ENCODE peak calls at places on chromosomes 11 and 22, in five cellular contexts. A, C, S, Q and Y are unnamed samples.

GRCh38 chr11:108824601-108825000 is 159.7 kb downstream of the DDX10 start:
- DNase-seq in A (no peak), C (no peak), S (no peak), Q (no peak), Y (no peak)

GRCh38 chr11:70913715-70914231 is 338.6 kb downstream of the SHANK2 start:
- DNase-seq in A (no peak), C (peak; percentile 78), S (no peak), Q (no peak), Y (peak; percentile 11)

GRCh38 chr11:65221026-65221425 is 39.3 kb downstream of the CAPN1 start:
- DNase-seq in A (no peak), C (no peak), S (no peak), Q (no peak), Y (no peak)

GRCh38 chr11:66489636-66490035 is 9.4 kb downstream of the DPP3 start:
- DNase-seq in A (no peak), C (no peak), S (no peak), Q (no peak), Y (no peak)

GRCh38 chr22:36327922-36328551 is 59.7 kb downstream of the MYH9 start:
- DNase-seq in A (no peak), C (no peak), S (no peak), Q (peak; percentile 46), Y (no peak)

GRCh38 chr22:50625568-50626313 is 2.2 kb downstream of the ARSA start:
- DNase-seq in A (no peak), C (peak; percentile 50), S (no peak), Q (no peak), Y (no peak)

GRCh38 chr22:43289976-43290663 is 53.1 kb downstream of the SCUBE1 start:
- DNase-seq in A (no peak), C (no peak), S (no peak), Q (peak; percentile 68), Y (no peak)

GRCh38 chr22:19843857-19844422 is 10.7 kb downstream of the GNB1L start:
- DNase-seq in A (no peak), C (no peak), S (no peak), Q (no peak), Y (no peak)

GRCh38 chr22:37913233-37913721 is 7.2 kb downstream of the MICALL1 start:
- DNase-seq in A (no peak), C (no peak), S (no peak), Q (no peak), Y (no peak)

GRCh38 chr22:49360746-49361145 is 466.9 kb downstream of the BRD1 start:
- DNase-seq in A (peak; percentile 94), C (no peak), S (no peak), Q (no peak), Y (no peak)

GRCh38 chr11:40030867-40031266 is 1428.6 kb downstream of the LRRC4C start:
- DNase-seq in A (no peak), C (peak; percentile 71), S (no peak), Q (no peak), Y (no peak)

GRCh38 chr22:37663521-37664140 is 5.1 kb downstream of the PDXP start:
- DNase-seq in A (no peak), C (no peak), S (no peak), Q (peak; percentile 66), Y (no peak)

GRCh38 chr11:33926954-33927552 is 35.2 kb upstream of the LMO2 start:
- DNase-seq in A (no peak), C (no peak), S (no peak), Q (no peak), Y (no peak)

GRCh38 chr11:74366576-74366975 is 31.7 kb downstream of the PGM2L1 start:
- DNase-seq in A (no peak), C (peak; percentile 26), S (no peak), Q (peak; percentile 43), Y (no peak)

GRCh38 chr11:75142714-75143419 is 8.0 kb upstream of the SLCO2B1 start:
- DNase-seq in A (peak; percentile 83), C (no peak), S (peak; percentile 55), Q (peak; percentile 97), Y (no peak)

GRCh38 chr11:119389611-119390254 is 8.2 kb upstream of the USP2 start:
- DNase-seq in A (peak; percentile 40), C (peak; percentile 63), S (no peak), Q (no peak), Y (no peak)
- TF ChIP-seq CTCF in A (peak; percentile 69), C (peak; percentile 56), S (no peak), Q (peak; percentile 24), Y (peak; percentile 46)

DNA sequence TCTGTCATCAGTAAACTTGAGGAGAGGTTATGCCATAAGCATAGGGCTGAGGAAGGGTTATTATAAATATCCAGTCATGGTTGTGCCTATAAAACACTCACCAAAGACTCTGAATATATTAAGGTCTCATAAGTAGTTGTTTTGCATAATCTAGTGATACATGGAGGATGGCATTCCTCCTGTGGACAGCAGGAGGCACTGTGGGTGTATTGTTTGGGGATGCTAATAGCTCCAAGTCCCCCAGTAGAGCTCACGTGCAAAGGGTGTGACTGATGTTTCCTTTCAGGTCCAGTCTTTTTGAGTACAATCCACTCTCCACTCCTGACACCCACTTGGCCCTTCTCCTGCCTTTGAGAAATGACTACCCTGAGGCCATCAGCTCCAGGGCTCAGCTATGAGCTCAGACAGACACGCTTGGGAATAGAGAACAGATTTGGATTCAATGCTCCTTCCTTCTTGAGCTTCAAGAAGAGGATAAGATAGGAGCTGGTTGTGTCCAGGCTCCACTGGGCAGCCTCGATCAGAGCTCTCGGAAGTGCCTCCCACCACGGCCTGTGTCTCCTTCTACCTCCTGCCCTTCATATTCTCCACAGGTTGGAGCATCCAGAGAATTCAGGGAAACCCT is 85.2 kb upstream of the IGLL5 start:
- DNase-seq in A (peak; percentile 56), C (peak; percentile 26), S (peak; percentile 44), Q (no peak), Y (no peak)
- TF ChIP-seq CTCF in A (peak; percentile 87), C (peak; percentile 52), S (peak; percentile 11), Q (no peak), Y (peak; percentile 25)

GRCh38 chr11:90737328-90738050 is 514.6 kb upstream of the CHORDC1 start:
- DNase-seq in A (no peak), C (peak; percentile 11), S (no peak), Q (no peak), Y (no peak)

GRCh38 chr11:90744169-90744568 is 521.3 kb upstream of the CHORDC1 start:
- DNase-seq in A (no peak), C (no peak), S (no peak), Q (no peak), Y (no peak)

GRCh38 chr11:90738799-90739198 is 516.0 kb upstream of the CHORDC1 start:
- DNase-seq in A (no peak), C (no peak), S (no peak), Q (no peak), Y (no peak)
- TF ChIP-seq CTCF in A (no peak), C (no peak), S (no peak), Q (no peak), Y (no peak)

GRCh38 chr11:112004389-112004788 is 20.8 kb upstream of the DLAT start:
- DNase-seq in A (peak; percentile 70), C (no peak), S (peak; percentile 65), Q (peak; percentile 11), Y (no peak)
- TF ChIP-seq CTCF in A (peak; percentile 79), C (peak; percentile 47), S (peak; percentile 73), Q (no peak), Y (no peak)

GRCh38 chr11:112697779-112698178 is 263.4 kb upstream of the NCAM1 start:
- DNase-seq in A (no peak), C (no peak), S (no peak), Q (no peak), Y (no peak)
- TF ChIP-seq CTCF in A (peak; percentile 29), C (peak; percentile 10), S (no peak), Q (no peak), Y (no peak)

DNA sequence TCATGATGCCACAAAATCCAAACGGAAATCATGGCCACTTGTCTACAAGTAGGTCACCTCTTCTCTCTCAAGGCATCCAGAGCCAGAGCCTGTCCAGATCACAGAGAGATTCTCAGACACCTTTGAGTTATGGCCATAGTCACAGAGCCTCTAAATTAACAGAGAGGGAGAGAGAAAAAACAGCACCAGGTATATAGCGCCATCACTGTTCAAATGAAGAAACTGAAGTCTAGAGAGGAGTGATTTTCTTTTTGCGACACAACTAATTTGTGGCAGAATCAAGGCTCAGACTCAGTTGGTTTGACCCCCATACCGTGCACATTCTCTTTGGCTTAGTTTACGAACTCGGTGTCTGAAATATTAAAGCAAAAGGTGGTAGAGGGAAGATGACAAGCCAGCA is 512.9 kb downstream of the NTM start:
- DNase-seq in A (no peak), C (no peak), S (no peak), Q (no peak), Y (no peak)
- TF ChIP-seq CTCF in A (no peak), C (peak; percentile 50), S (no peak), Q (no peak), Y (no peak)

DNA sequence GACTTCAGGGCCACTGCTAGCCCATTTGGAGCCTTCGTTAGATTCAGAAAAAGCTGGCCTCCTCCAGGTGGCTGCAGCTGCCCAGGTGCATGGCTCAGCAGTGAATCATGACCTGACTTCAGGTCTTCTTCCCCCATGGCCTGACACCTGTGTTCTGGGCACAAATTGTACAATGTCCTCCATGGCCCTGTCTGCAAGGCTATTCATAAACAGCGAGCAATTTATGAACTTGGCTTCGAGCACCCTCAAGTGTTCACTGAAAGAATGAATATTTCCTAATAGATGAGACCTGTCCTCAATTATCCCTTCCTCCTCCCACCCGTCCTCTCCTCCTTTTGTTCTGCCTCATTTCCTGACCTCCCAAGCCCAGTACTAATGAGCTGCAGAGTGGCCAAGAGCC is 12.2 kb upstream of the VPS37C start:
- DNase-seq in A (peak; percentile 24), C (no peak), S (peak; percentile 20), Q (peak; percentile 50), Y (no peak)
- TF ChIP-seq CTCF in A (peak; percentile 51), C (no peak), S (no peak), Q (no peak), Y (no peak)

GRCh38 chr11:111454561-111455192 is 57.5 kb downstream of the BTG4 start:
- DNase-seq in A (peak; percentile 60), C (peak; percentile 81), S (peak; percentile 61), Q (peak; percentile 84), Y (peak; percentile 79)
- TF ChIP-seq CTCF in A (peak; percentile 64), C (peak; percentile 69), S (no peak), Q (peak; percentile 34), Y (peak; percentile 56)